ENCODE peak calls at places on chromosome 15, in eight cellular contexts. H is PC-3, T is ovary, F is AG09319, Z is fibroblast of pulmonary artery, L is Panc1, A is GM12865, O is lower lobe of right lung. J is an unnamed sample.
A peak's percentile ranks its signal among the peaks of the same experiment; 100 is the strongest.

GRCh38 chr15:66706840-66707239 is 4.8 kb downstream of the SMAD6 start:
- DNase-seq in H (no peak), T (no peak), F (no peak), Z (no peak), L (no peak), A (no peak), O (no peak), J (no peak)

GRCh38 chr15:68730491-68731317 is 90.0 kb downstream of the ANP32A start:
- DNase-seq in H (peak; percentile 59), T (peak; percentile 68), F (no peak), Z (peak; percentile 68), L (no peak), A (peak; percentile 53), O (no peak), J (peak; percentile 32)

GRCh38 chr15:91268510-91268909 is 168.5 kb downstream of the SV2B start:
- DNase-seq in H (no peak), T (no peak), F (no peak), Z (no peak), L (no peak), A (peak; percentile 32), O (no peak), J (no peak)

GRCh38 chr15:20106026-20106425 is 435.6 kb downstream of the GOLGA6L6 start:
- DNase-seq in H (no peak), T (peak; percentile 32), F (no peak), Z (no peak), L (no peak), A (no peak), O (peak; percentile 56), J (no peak)

GRCh38 chr15:52227456-52227855 is 36.3 kb upstream of the GNB5 start:
- DNase-seq in H (peak; percentile 74), T (peak; percentile 56), F (peak; percentile 65), Z (peak; percentile 91), L (peak; percentile 88), A (peak; percentile 93), O (no peak), J (peak; percentile 81)

GRCh38 chr15:48582472-48583235 is 62.9 kb downstream of the FBN1 start:
- DNase-seq in H (no peak), T (no peak), F (peak; percentile 84), Z (peak; percentile 95), L (no peak), A (no peak), O (no peak), J (no peak)

GRCh38 chr15:84633311-84634227 is 20.5 kb downstream of the WDR73 start:
- DNase-seq in H (peak; percentile 76), T (peak; percentile 78), F (peak; percentile 35), Z (peak; percentile 71), L (no peak), A (peak; percentile 73), O (peak; percentile 85), J (no peak)

GRCh38 chr15:65971741-65971995 is 102.4 kb downstream of the RAB11A start:
- DNase-seq in H (no peak), T (no peak), F (no peak), Z (no peak), L (no peak), A (no peak), O (no peak), J (no peak)

GRCh38 chr15:68586274-68586961 is 7.6 kb downstream of the CORO2B start:
- DNase-seq in H (peak; percentile 90), T (peak; percentile 27), F (no peak), Z (peak; percentile 66), L (peak; percentile 89), A (no peak), O (no peak), J (peak; percentile 88)

GRCh38 chr15:98583758-98584157 is 64.6 kb upstream of the IGF1R start:
- DNase-seq in H (no peak), T (no peak), F (no peak), Z (no peak), L (no peak), A (no peak), O (no peak), J (no peak)

GRCh38 chr15:50487287-50487686 is 59.2 kb downstream of the USP50 start:
- DNase-seq in H (no peak), T (no peak), F (no peak), Z (no peak), L (no peak), A (peak; percentile 42), O (no peak), J (no peak)

GRCh38 chr15:72890043-72890442 is 106.5 kb upstream of the ADPGK start:
- DNase-seq in H (no peak), T (no peak), F (no peak), Z (no peak), L (no peak), A (no peak), O (no peak), J (no peak)

GRCh38 chr15:67101981-67102929 is 36.9 kb downstream of the SMAD3 start:
- DNase-seq in H (peak; percentile 14), T (no peak), F (no peak), Z (no peak), L (no peak), A (peak; percentile 95), O (no peak), J (no peak)

GRCh38 chr15:45268135-45268534 is 16.1 kb downstream of the SLC28A2 start:
- DNase-seq in H (peak; percentile 53), T (no peak), F (no peak), Z (no peak), L (no peak), A (peak; percentile 20), O (no peak), J (no peak)

GRCh38 chr15:94135748-94136147 is 95.6 kb upstream of the MCTP2 start:
- DNase-seq in H (peak; percentile 15), T (no peak), F (no peak), Z (no peak), L (no peak), A (peak; percentile 3), O (no peak), J (no peak)

GRCh38 chr15:71802770-71803169 is 7.6 kb upstream of the NR2E3 start:
- DNase-seq in H (no peak), T (no peak), F (no peak), Z (no peak), L (no peak), A (peak; percentile 49), O (no peak), J (no peak)
- TF ChIP-seq CTCF in H (peak; percentile 59), T (no peak), F (peak; percentile 28), Z (peak; percentile 32), L (no peak), A (peak; percentile 48), O (peak; percentile 42), J (peak; percentile 29)

DNA sequence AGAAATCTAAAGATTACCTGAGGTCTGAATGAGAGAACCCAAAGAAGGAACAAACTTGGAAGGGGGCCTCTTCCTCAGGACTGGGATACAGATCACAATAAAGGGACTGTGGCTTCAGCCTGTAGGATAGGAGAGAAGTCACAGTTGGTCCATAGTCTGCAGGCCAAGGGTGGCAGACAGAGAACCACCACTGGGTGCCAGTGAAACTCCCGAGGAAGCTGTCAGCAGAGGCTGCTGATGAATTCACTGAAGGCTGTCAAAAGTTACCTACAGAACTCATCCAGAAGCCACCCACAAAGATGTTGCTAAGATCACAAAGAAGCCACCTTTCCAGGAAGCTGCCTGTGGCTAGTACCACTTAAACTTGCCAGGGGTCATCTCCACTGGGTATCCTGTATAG is 78.5 kb downstream of the TMCO5A start:
- DNase-seq in H (peak; percentile 25), T (no peak), F (no peak), Z (no peak), L (no peak), A (no peak), O (no peak), J (no peak)
- TF ChIP-seq CTCF in H (peak; percentile 12), T (no peak), F (no peak), Z (no peak), L (no peak), A (no peak), O (no peak), J (no peak)

GRCh38 chr15:58921267-58921666 is 12.2 kb downstream of the SLTM start:
- DNase-seq in H (no peak), T (no peak), F (no peak), Z (no peak), L (no peak), A (no peak), O (no peak), J (no peak)

GRCh38 chr15:58926823-58927222 is 6.7 kb downstream of the SLTM start:
- DNase-seq in H (no peak), T (no peak), F (no peak), Z (no peak), L (no peak), A (no peak), O (no peak), J (no peak)

GRCh38 chr15:58923696-58924300 is 9.7 kb downstream of the SLTM start:
- DNase-seq in H (no peak), T (no peak), F (no peak), Z (no peak), L (no peak), A (no peak), O (no peak), J (no peak)

GRCh38 chr15:58923284-58923683 is 10.2 kb downstream of the SLTM start:
- DNase-seq in H (no peak), T (no peak), F (no peak), Z (no peak), L (no peak), A (no peak), O (no peak), J (no peak)

DNA sequence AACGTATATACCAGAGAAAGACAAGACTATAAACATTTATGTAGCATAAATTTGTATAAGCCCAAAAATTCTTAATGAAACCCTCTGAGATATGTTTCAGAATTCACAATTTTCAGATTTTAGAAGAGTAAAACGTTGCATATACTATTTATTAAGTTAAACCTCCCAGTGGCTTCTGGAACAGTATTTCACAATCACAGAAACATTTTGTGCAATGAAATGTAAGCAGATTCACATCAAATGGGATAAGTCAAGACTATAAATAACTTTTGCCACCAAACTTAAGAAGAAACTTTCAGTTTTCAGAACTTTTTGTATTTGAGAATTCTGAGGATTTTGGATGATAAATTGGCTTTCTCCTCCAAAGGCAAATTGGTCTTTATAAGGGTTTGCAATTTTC is 9.2 kb downstream of the SLTM start:
- DNase-seq in H (no peak), T (no peak), F (no peak), Z (peak; percentile 60), L (no peak), A (no peak), O (no peak), J (no peak)
- TF ChIP-seq CTCF in H (no peak), T (no peak), F (no peak), Z (no peak), L (no peak), A (no peak), O (no peak), J (no peak)

GRCh38 chr15:63469190-63469589 is 35.2 kb upstream of the USP3 start:
- DNase-seq in H (no peak), T (no peak), F (no peak), Z (no peak), L (no peak), A (no peak), O (no peak), J (no peak)

GRCh38 chr15:63469984-63470383 is 34.4 kb upstream of the USP3 start:
- DNase-seq in H (no peak), T (no peak), F (no peak), Z (no peak), L (no peak), A (no peak), O (no peak), J (no peak)

GRCh38 chr15:63463793-63464192 is 40.6 kb upstream of the USP3 start:
- DNase-seq in H (no peak), T (no peak), F (no peak), Z (no peak), L (no peak), A (no peak), O (no peak), J (no peak)

GRCh38 chr15:63465104-63465503 is 39.3 kb upstream of the USP3 start:
- DNase-seq in H (peak; percentile 45), T (no peak), F (no peak), Z (peak; percentile 25), L (no peak), A (no peak), O (no peak), J (no peak)

GRCh38 chr15:63466378-63467192 is 37.8 kb upstream of the USP3 start:
- DNase-seq in H (peak; percentile 72), T (no peak), F (no peak), Z (peak; percentile 79), L (no peak), A (peak; percentile 89), O (no peak), J (no peak)
- TF ChIP-seq CTCF in H (peak; percentile 75), T (peak; percentile 24), F (peak; percentile 55), Z (peak; percentile 72), L (peak; percentile 84), A (peak; percentile 74), O (peak; percentile 63), J (peak; percentile 65)

J was measured in kidney epithelial cell.